ENCODE peak calls at places on chromosomes 16 and 17, in ten cellular contexts. L, M, K, G, J, I, N, C, Y and B are unnamed samples.

GRCh38 chr17:9924735-9925191 is 19.7 kb upstream of the RCVRN start:
- DNase-seq in L (no peak), M (peak; percentile 58), K (no peak), G (no peak), J (no peak), I (peak; percentile 48), N (peak; percentile 78), C (peak; percentile 49), Y (no peak), B (peak; percentile 61)

GRCh38 chr16:83926726-83927397 is 26.2 kb upstream of the OSGIN1 start:
- DNase-seq in L (peak; percentile 85), M (peak; percentile 54), K (peak; percentile 75), G (peak; percentile 84), J (peak; percentile 84), I (no peak), N (peak; percentile 89), C (peak; percentile 91), Y (peak; percentile 97), B (peak; percentile 90)

GRCh38 chr16:17173134-17173729 is 297.5 kb downstream of the XYLT1 start:
- DNase-seq in L (peak; percentile 41), M (peak; percentile 73), K (no peak), G (no peak), J (peak; percentile 42), I (no peak), N (no peak), C (no peak), Y (no peak), B (no peak)

GRCh38 chr16:84177740-84178070 is 9.2 kb downstream of the TAF1C start:
- DNase-seq in L (no peak), M (no peak), K (no peak), G (no peak), J (no peak), I (no peak), N (no peak), C (no peak), Y (no peak), B (no peak)

GRCh38 chr17:49638818-49639217 is 39.1 kb downstream of the SPOP start:
- DNase-seq in L (no peak), M (no peak), K (no peak), G (no peak), J (no peak), I (no peak), N (no peak), C (no peak), Y (no peak), B (no peak)

GRCh38 chr17:50507871-50508572 is at the start of gene MYCBPAP:
- DNase-seq in L (peak; percentile 87), M (peak; percentile 68), K (peak; percentile 78), G (peak; percentile 43), J (peak; percentile 89), I (peak; percentile 28), N (peak; percentile 81), C (peak; percentile 30), Y (peak; percentile 97), B (peak; percentile 98)

GRCh38 chr16:53565300-53565699 is 62.3 kb upstream of the AKTIP start:
- DNase-seq in L (no peak), M (no peak), K (no peak), G (no peak), J (no peak), I (no peak), N (no peak), C (no peak), Y (no peak), B (no peak)

GRCh38 chr17:53780320-53780719 is 42.4 kb upstream of the KIF2B start:
- DNase-seq in L (no peak), M (no peak), K (no peak), G (no peak), J (no peak), I (no peak), N (no peak), C (no peak), Y (no peak), B (no peak)

GRCh38 chr17:39618252-39618913 is 8.4 kb upstream of the PPP1R1B start:
- DNase-seq in L (no peak), M (no peak), K (no peak), G (no peak), J (peak; percentile 34), I (no peak), N (peak; percentile 65), C (peak; percentile 24), Y (peak; percentile 81), B (peak; percentile 64)

GRCh38 chr16:84603115-84603816 is 14.6 kb downstream of the COTL1 start:
- DNase-seq in L (peak; percentile 72), M (peak; percentile 88), K (peak; percentile 60), G (no peak), J (peak; percentile 75), I (no peak), N (peak; percentile 84), C (no peak), Y (peak; percentile 76), B (no peak)

GRCh38 chr16:1003551-1004347 is 22.2 kb downstream of the SOX8 start:
- DNase-seq in L (no peak), M (no peak), K (no peak), G (no peak), J (no peak), I (no peak), N (no peak), C (no peak), Y (peak; percentile 76), B (no peak)

GRCh38 chr17:13957636-13958035 is 111.7 kb upstream of the COX10 start:
- DNase-seq in L (no peak), M (no peak), K (no peak), G (no peak), J (no peak), I (no peak), N (no peak), C (no peak), Y (no peak), B (no peak)

GRCh38 chr17:63859257-63859656 is 14.2 kb downstream of the CSH2 start:
- DNase-seq in L (no peak), M (no peak), K (no peak), G (no peak), J (no peak), I (no peak), N (no peak), C (no peak), Y (no peak), B (no peak)

GRCh38 chr17:68541816-68542215 is 29.6 kb downstream of the PRKAR1A start:
- DNase-seq in L (no peak), M (no peak), K (no peak), G (no peak), J (no peak), I (no peak), N (no peak), C (no peak), Y (no peak), B (no peak)
- TF ChIP-seq EP300 in L (no peak), M (no peak), K (no peak), G (no peak), J (no peak), I (no peak), N (no peak), C (no peak), Y (no peak), B (no peak)

GRCh38 chr17:73835605-73836004 is 191.4 kb upstream of the SDK2 start:
- DNase-seq in L (no peak), M (no peak), K (no peak), G (no peak), J (no peak), I (no peak), N (no peak), C (no peak), Y (no peak), B (no peak)

GRCh38 chr17:73838815-73839214 is 194.6 kb upstream of the SDK2 start:
- DNase-seq in L (no peak), M (no peak), K (no peak), G (no peak), J (no peak), I (no peak), N (no peak), C (no peak), Y (no peak), B (peak; percentile 67)

GRCh38 chr17:73840829-73841228 is 196.6 kb upstream of the SDK2 start:
- DNase-seq in L (no peak), M (no peak), K (no peak), G (no peak), J (no peak), I (no peak), N (no peak), C (no peak), Y (no peak), B (no peak)

DNA sequence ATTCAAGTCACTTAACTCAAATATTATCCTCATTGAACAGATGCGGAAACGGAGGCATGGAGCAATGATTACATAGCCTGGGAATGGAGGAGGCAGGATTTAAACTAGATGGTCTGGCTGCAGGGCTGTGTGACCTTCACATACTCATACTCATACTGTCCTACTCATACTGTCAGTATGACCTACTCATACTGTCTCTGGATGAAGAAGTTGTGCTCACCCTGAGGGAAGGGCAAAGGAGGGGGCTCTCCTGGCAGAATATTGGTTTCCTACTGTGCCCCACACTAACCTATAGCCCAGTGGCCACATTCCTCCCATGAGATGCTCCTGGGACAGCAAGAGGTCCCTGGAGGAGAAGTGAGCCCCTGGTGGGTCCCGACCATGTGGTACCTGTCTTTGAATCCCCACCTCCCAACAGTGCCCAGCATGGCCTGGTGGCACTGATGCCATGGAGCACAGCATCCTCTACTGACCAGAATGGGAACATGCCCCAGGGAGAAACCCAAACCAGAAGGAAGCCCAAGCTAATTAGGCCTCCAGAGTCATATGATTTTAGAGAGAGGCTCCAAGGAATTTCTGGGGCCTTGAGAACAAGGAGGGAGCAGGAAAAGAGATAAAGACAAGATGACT is 197.3 kb upstream of the SDK2 start:
- DNase-seq in L (no peak), M (no peak), K (no peak), G (no peak), J (peak; percentile 14), I (no peak), N (peak; percentile 54), C (no peak), Y (no peak), B (peak; percentile 65)
- TF ChIP-seq EP300 in L (no peak), M (no peak), K (no peak), G (no peak), J (no peak), I (no peak), N (no peak), C (no peak), Y (no peak), B (no peak)

GRCh38 chr17:21194688-21195087 is 19.3 kb downstream of the TMEM11 start:
- DNase-seq in L (no peak), M (peak; percentile 45), K (peak; percentile 78), G (no peak), J (no peak), I (no peak), N (no peak), C (no peak), Y (no peak), B (peak; percentile 70)
- TF ChIP-seq EP300 in L (no peak), M (no peak), K (no peak), G (no peak), J (no peak), I (no peak), N (no peak), C (no peak), Y (no peak), B (no peak)

DNA sequence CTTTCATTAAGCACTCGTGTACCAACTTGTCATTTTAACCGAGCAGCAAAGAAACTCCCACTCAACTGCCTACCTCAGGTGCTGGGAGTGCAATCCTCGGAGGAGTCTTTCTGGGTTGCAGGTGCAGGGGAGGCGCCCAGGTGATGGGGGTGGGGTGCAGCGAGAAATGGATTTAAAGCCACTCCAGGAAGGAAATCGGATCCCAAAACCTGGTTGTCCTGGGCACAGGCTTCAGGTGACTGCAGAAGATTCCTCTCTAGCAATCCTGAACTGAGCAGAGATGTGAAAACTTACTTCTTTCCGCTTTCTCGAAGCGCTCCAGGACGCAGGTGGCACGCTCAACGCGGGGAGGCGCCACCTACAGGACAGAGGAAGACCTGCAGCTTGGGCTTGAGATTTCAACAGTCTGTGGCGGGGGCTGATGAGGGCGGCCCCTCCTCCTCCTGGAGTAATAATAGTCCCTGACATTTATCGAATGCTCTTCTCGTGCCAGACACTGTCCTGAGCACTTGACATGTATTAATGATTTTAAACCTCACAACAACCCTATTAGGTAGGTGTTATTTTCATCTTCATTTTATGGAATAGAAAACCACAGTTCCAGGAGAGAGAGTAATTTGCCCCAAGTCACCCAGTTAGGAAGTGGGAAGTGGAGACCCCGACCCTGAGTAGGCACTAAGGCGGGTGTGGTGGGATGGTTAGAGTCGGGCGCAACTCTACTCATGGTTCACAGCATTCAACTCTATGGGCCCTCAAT is 27.2 kb upstream of the SKAP1 start:
- DNase-seq in L (peak; percentile 63), M (no peak), K (no peak), G (no peak), J (peak; percentile 61), I (no peak), N (peak; percentile 69), C (peak; percentile 83), Y (peak; percentile 81), B (peak; percentile 72)
- TF ChIP-seq EP300 in L (no peak), M (no peak), K (no peak), G (no peak), J (no peak), I (no peak), N (no peak), C (no peak), Y (no peak), B (no peak)